ENCODE peak calls at places on chromosomes 2 and 18, in six cellular contexts. K, A, J, E, G and C are unnamed samples.

GRCh38 chr2:207937818-207938217 is 87.5 kb downstream of the PLEKHM3 start:
- DNase-seq in K (no peak), A (peak), J (no peak), E (no peak), G (no peak), C (no peak)

GRCh38 chr2:177799531-177799930 is 273.0 kb downstream of the PDE11A start:
- DNase-seq in K (no peak), A (peak), J (no peak), E (peak), G (no peak), C (no peak)

GRCh38 chr18:31050635-31051034 is 8.1 kb upstream of the DSC3 start:
- DNase-seq in K (no peak), A (no peak), J (no peak), E (no peak), G (no peak), C (no peak)

GRCh38 chr18:38250981-38251380 is 685.4 kb upstream of the CELF4 start:
- DNase-seq in K (no peak), A (peak), J (no peak), E (no peak), G (no peak), C (no peak)

GRCh38 chr18:60649816-60650215 is 277.2 kb upstream of the MC4R start:
- DNase-seq in K (no peak), A (no peak), J (no peak), E (no peak), G (no peak), C (no peak)

GRCh38 chr2:64622443-64623231 is 31.1 kb downstream of the SERTAD2 start:
- DNase-seq in K (no peak), A (no peak), J (no peak), E (no peak), G (no peak), C (peak)

GRCh38 chr2:191051825-191052778 is 38.1 kb upstream of the STAT1 start:
- DNase-seq in K (no peak), A (peak), J (peak), E (peak), G (no peak), C (no peak)

GRCh38 chr18:10727477-10727876 is 201.7 kb downstream of the NAPG start:
- DNase-seq in K (peak), A (no peak), J (no peak), E (no peak), G (no peak), C (no peak)

GRCh38 chr2:122960727-122961641 is 1064.1 kb upstream of the CNTNAP5 start:
- DNase-seq in K (no peak), A (peak), J (no peak), E (peak), G (no peak), C (no peak)

GRCh38 chr2:37378411-37378810 is 34.0 kb downstream of the QPCT start:
- DNase-seq in K (no peak), A (peak), J (no peak), E (no peak), G (no peak), C (no peak)

GRCh38 chr2:7701807-7702206 is 784.6 kb downstream of the RNF144A start:
- DNase-seq in K (no peak), A (no peak), J (no peak), E (no peak), G (no peak), C (no peak)

GRCh38 chr2:241308267-241308666 is 7.2 kb downstream of the HDLBP start:
- DNase-seq in K (no peak), A (no peak), J (no peak), E (no peak), G (no peak), C (no peak)

GRCh38 chr2:180644709-180645108 is 335.7 kb upstream of the UBE2E3 start:
- DNase-seq in K (no peak), A (peak), J (no peak), E (no peak), G (no peak), C (no peak)

GRCh38 chr2:88059979-88060906 is 4.7 kb upstream of the KRCC1 start:
- DNase-seq in K (no peak), A (peak), J (peak), E (peak), G (peak), C (no peak)

GRCh38 chr18:40159141-40160017 is 1795.7 kb upstream of the PIK3C3 start:
- DNase-seq in K (no peak), A (peak), J (no peak), E (peak), G (no peak), C (no peak)

GRCh38 chr2:159613515-159614336 is 2.6 kb downstream of the BAZ2B start:
- DNase-seq in K (no peak), A (peak), J (no peak), E (peak), G (no peak), C (no peak)

GRCh38 chr2:231807020-231807419 is 20.8 kb downstream of the COPS7B start:
- DNase-seq in K (no peak), A (no peak), J (no peak), E (no peak), G (no peak), C (no peak)

GRCh38 chr2:199458806-199459285 is 1.1 kb upstream of the SATB2 start:
- DNase-seq in K (no peak), A (no peak), J (peak), E (no peak), G (no peak), C (peak)

GRCh38 chr2:767944-768343 is 90.7 kb upstream of the TMEM18 start:
- DNase-seq in K (no peak), A (no peak), J (no peak), E (no peak), G (no peak), C (no peak)

GRCh38 chr18:48761582-48761981 is 189.2 kb downstream of the SMAD7 start:
- DNase-seq in K (no peak), A (no peak), J (no peak), E (no peak), G (no peak), C (no peak)

GRCh38 chr2:119028327-119029174 is 86.6 kb downstream of the MARCO start:
- DNase-seq in K (no peak), A (peak), J (peak), E (peak), G (no peak), C (no peak)

GRCh38 chr2:58106896-58107295 is 60.3 kb downstream of the VRK2 start:
- DNase-seq in K (no peak), A (no peak), J (no peak), E (no peak), G (no peak), C (no peak)

GRCh38 chr18:52874774-52875173 is 534.8 kb downstream of the DCC start:
- DNase-seq in K (no peak), A (no peak), J (no peak), E (no peak), G (no peak), C (no peak)

GRCh38 chr2:26670931-26671460 is 21.5 kb upstream of the KCNK3 start:
- DNase-seq in K (no peak), A (no peak), J (no peak), E (no peak), G (no peak), C (no peak)

GRCh38 chr2:60047944-60048525 is 505.4 kb downstream of the BCL11A start:
- DNase-seq in K (no peak), A (no peak), J (no peak), E (no peak), G (no peak), C (no peak)

GRCh38 chr2:85741211-85741610 is 12.6 kb upstream of the ATOH8 start:
- DNase-seq in K (no peak), A (no peak), J (no peak), E (no peak), G (no peak), C (no peak)

GRCh38 chr18:45275367-45276113 is 339.7 kb upstream of the SLC14A2 start:
- DNase-seq in K (no peak), A (peak), J (no peak), E (no peak), G (no peak), C (no peak)

GRCh38 chr2:230873670-230874401 is 9.1 kb downstream of the ITM2C start:
- DNase-seq in K (no peak), A (no peak), J (peak), E (no peak), G (no peak), C (peak)

GRCh38 chr2:173854840-173855239 is 110.3 kb downstream of the SP3 start:
- DNase-seq in K (no peak), A (peak), J (no peak), E (peak), G (no peak), C (no peak)

GRCh38 chr2:211899871-211900482 is 638.6 kb downstream of the ERBB4 start:
- DNase-seq in K (no peak), A (peak), J (no peak), E (no peak), G (no peak), C (no peak)

GRCh38 chr2:95333888-95334338 is 36.8 kb downstream of the KCNIP3 start:
- DNase-seq in K (no peak), A (peak), J (no peak), E (no peak), G (no peak), C (no peak)

GRCh38 chr2:189657867-189658266 is 3.4 kb upstream of the ASNSD1 start:
- DNase-seq in K (no peak), A (no peak), J (no peak), E (no peak), G (no peak), C (no peak)

GRCh38 chr2:18050001-18050400 is 171.5 kb downstream of the KCNS3 start:
- DNase-seq in K (no peak), A (no peak), J (no peak), E (no peak), G (no peak), C (no peak)

GRCh38 chr2:136765736-136766323 is 485 bp downstream of the THSD7B start:
- DNase-seq in K (no peak), A (no peak), J (peak), E (peak), G (no peak), C (peak)

GRCh38 chr2:217753460-217754200 is 249.2 kb downstream of the TNS1 start:
- DNase-seq in K (no peak), A (no peak), J (no peak), E (no peak), G (no peak), C (no peak)

GRCh38 chr2:109560265-109560664 is 53.5 kb downstream of the SEPTIN10 start:
- DNase-seq in K (no peak), A (peak), J (no peak), E (no peak), G (no peak), C (no peak)